ENCODE peak calls at places on chromosome 9, in five cellular contexts. N, J, G, D and F are unnamed samples.

GRCh38 chr9:14692536-14692917 is 705 bp downstream of the ZDHHC21 start:
- DNase-seq in G (no peak), D (no peak), N (no peak), J (no peak), F (no peak)

GRCh38 chr9:87008667-87009066 is 61.4 kb upstream of the GAS1 start:
- DNase-seq in D (no peak), N (no peak), J (no peak), G (no peak), F (no peak)

GRCh38 chr9:115513148-115513547 is 395.2 kb upstream of the TNC start:
- DNase-seq in D (no peak), J (no peak), N (no peak), G (no peak), F (no peak)

GRCh38 chr9:132078369-132079356 is 1.0 kb downstream of the MED27 start:
- DNase-seq in G (no peak), N (peak), J (peak), D (peak), F (peak)

GRCh38 chr9:121302341-121302740 is 34.4 kb downstream of the GSN start:
- DNase-seq in J (no peak), G (no peak), D (no peak), N (no peak), F (no peak)

GRCh38 chr9:33289501-33289900 is 815 bp upstream of the NFX1 start:
- DNase-seq in G (peak), N (peak), D (peak), J (peak), F (no peak)

GRCh38 chr9:69076550-69076949 is 41.0 kb downstream of the FXN start:
- DNase-seq in N (no peak), G (no peak), J (peak), D (no peak), F (no peak)

GRCh38 chr9:115362101-115362500 is 244.1 kb upstream of the TNC start:
- DNase-seq in J (no peak), D (no peak), N (no peak), G (no peak), F (no peak)

GRCh38 chr9:100468041-100468440 is 4.9 kb upstream of the TMEFF1 start:
- DNase-seq in D (no peak), J (no peak), G (no peak), N (no peak), F (no peak)

GRCh38 chr9:107455461-107456155 is 34.0 kb downstream of the KLF4 start:
- DNase-seq in N (no peak), J (no peak), D (no peak), G (no peak), F (no peak)

GRCh38 chr9:73566627-73567026 is 415.0 kb downstream of the ANXA1 start:
- DNase-seq in J (no peak), D (no peak), G (no peak), N (no peak), F (no peak)

GRCh38 chr9:70519912-70520724 is 105.7 kb upstream of the KLF9 start:
- DNase-seq in D (no peak), J (no peak), N (no peak), G (no peak), F (no peak)

GRCh38 chr9:98807811-98808195 is 333 bp downstream of the GALNT12 start:
- DNase-seq in G (no peak), J (no peak), N (no peak), D (peak), F (no peak)

GRCh38 chr9:100466828-100467220 is 6.1 kb upstream of the TMEFF1 start:
- DNase-seq in J (no peak), N (no peak), G (no peak), D (no peak), F (no peak)

GRCh38 chr9:133948138-133948537 is 44.0 kb downstream of the VAV2 start:
- DNase-seq in J (no peak), G (no peak), N (no peak), D (no peak), F (no peak)

GRCh38 chr9:76886318-76886717 is 19.6 kb downstream of the PRUNE2 start:
- DNase-seq in D (no peak), G (no peak), J (no peak), N (no peak), F (no peak)

GRCh38 chr9:135244751-135245221 is 157.3 kb downstream of the OLFM1 start:
- DNase-seq in G (no peak), J (no peak), N (no peak), D (no peak), F (no peak)

GRCh38 chr9:76856016-76856415 is 49.9 kb downstream of the PRUNE2 start:
- DNase-seq in D (no peak), J (no peak), G (no peak), N (no peak), F (no peak)

GRCh38 chr9:95907794-95908193 is 32.3 kb downstream of the ERCC6L2 start:
- DNase-seq in N (no peak), D (no peak), G (no peak), J (no peak), F (no peak)
- TF ChIP-seq CTCF in N (no peak), D (peak), G (no peak), J (peak), F (no peak)

GRCh38 chr9:22119537-22120167 is 110.5 kb upstream of the CDKN2B start:
- DNase-seq in J (peak), G (no peak), D (peak), N (no peak), F (no peak)
- TF ChIP-seq CTCF in J (peak), G (no peak), D (peak), N (peak), F (no peak)

GRCh38 chr9:89318123-89319014 is at the start of gene SECISBP2:
- DNase-seq in N (peak), J (peak), G (peak), D (peak), F (peak)

GRCh38 chr9:89317282-89317681 is 1.0 kb upstream of the SECISBP2 start:
- DNase-seq in J (no peak), G (no peak), N (no peak), D (no peak), F (no peak)

GRCh38 chr9:89323257-89323841 is 5.0 kb downstream of the SECISBP2 start:
- DNase-seq in G (no peak), D (no peak), J (no peak), N (no peak), F (no peak)

GRCh38 chr9:89315482-89315881 is 2.8 kb upstream of the SECISBP2 start:
- DNase-seq in J (no peak), N (no peak), D (no peak), G (no peak), F (no peak)

GRCh38 chr9:89319015-89319905 is 960 bp downstream of the SECISBP2 start:
- DNase-seq in J (no peak), D (no peak), N (no peak), G (no peak), F (no peak)
- TF ChIP-seq CTCF in J (no peak), D (peak), N (no peak), G (no peak), F (no peak)

DNA sequence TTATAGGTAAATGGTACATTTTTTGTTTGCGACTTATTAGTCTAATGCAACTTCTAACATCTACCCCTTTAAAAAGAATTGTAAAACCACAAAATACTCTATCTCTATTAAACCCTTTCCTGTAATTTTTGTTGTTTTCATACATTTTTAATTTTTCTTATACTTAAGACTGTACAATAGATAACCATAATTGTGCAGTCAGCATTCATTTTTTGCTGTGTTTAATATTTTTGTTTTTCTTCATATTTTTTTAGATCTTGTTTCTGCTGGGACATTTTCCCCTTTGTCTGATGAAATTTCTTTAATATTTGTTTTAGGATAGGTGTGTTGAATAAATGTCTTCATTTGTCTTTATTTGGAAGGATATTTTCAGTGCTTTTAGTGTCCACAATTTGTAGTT is 19.9 kb downstream of the OR1J1 start:
- DNase-seq in D (no peak), G (no peak), N (no peak), J (no peak), F (no peak)
- TF ChIP-seq CTCF in D (no peak), G (no peak), N (no peak), J (no peak), F (no peak)

GRCh38 chr9:127204771-127205470 is 59.7 kb upstream of the GARNL3 start:
- DNase-seq in D (peak), N (no peak), G (no peak), J (peak), F (no peak)
- TF ChIP-seq CTCF in D (no peak), N (no peak), G (peak), J (peak), F (no peak)

GRCh38 chr9:93452710-93453046 is 703 bp downstream of the FAM120AOS start:
- DNase-seq in J (no peak), G (no peak), D (no peak), N (no peak), F (no peak)

GRCh38 chr9:93456022-93456421 is 2.6 kb upstream of the FAM120AOS start:
- DNase-seq in N (no peak), J (no peak), D (no peak), G (no peak), F (no peak)

GRCh38 chr9:93450817-93451761 is at the start of gene FAM120A:
- DNase-seq in G (peak), N (peak), D (peak), J (peak), F (no peak)

GRCh38 chr9:93453047-93453914 is at the start of gene FAM120AOS:
- DNase-seq in D (peak), G (peak), N (peak), J (peak), F (peak)

DNA sequence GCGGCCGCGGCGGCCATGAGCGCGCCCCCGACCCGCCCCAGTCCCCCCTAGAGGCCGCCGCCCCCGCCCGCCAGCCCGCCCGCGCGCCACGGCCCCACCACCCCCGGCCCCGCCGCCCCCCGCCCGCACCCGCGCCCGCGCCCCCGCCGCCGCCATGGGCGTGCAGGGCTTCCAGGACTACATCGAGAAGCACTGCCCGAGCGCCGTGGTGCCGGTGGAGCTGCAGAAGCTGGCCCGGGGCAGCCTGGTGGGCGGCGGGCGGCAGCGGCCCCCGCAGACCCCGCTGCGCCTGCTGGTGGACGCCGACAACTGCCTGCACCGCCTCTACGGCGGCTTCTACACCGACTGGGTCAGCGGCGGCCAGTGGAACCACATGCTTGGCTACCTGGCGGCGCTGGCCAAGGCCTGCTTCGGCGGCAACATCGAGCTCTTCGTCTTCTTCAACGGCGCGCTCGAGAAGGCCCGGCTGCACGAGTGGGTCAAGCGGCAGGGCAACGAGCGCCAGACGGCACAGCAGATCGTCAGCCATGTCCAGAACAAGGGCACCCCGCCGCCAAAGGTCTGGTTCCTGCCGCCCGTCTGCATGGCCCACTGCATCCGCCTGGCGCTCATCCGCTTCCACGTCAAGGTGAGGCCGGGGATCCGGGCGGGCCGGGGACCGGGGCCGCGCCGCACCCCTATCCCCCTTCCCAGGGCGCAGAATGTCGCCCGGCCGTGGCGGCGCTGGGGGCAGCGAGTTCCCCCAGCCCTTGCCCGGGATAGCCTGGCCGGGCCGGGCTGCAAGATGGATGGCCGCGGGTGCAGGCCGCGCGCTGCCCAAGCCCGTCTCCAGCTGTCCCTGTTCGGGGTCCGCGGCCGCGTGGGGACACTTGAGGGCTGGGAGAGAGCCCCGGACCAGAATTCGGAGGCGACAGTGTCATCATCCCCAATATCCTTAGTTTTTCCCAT is 551 bp downstream of the FAM120A start:
- DNase-seq in G (peak), D (peak), N (no peak), J (no peak), F (peak)
- TF ChIP-seq CTCF in G (peak), D (no peak), N (peak), J (no peak), F (no peak)

GRCh38 chr9:35028341-35028740 is 38.8 kb downstream of the DNAJB5 start:
- DNase-seq in J (no peak), D (no peak), N (no peak), G (no peak), F (no peak)

GRCh38 chr9:35029241-35029640 is 39.7 kb downstream of the DNAJB5 start:
- DNase-seq in G (no peak), N (no peak), J (no peak), D (no peak), F (no peak)

GRCh38 chr9:35026671-35027070 is 37.1 kb downstream of the DNAJB5 start:
- DNase-seq in J (peak), D (no peak), N (no peak), G (no peak), F (no peak)

GRCh38 chr9:35027361-35027760 is 37.8 kb downstream of the DNAJB5 start:
- DNase-seq in D (no peak), J (no peak), G (no peak), N (no peak), F (no peak)

GRCh38 chr9:35027871-35028270 is 38.3 kb downstream of the DNAJB5 start:
- DNase-seq in N (no peak), D (no peak), G (no peak), J (no peak), F (no peak)
- TF ChIP-seq CTCF in N (no peak), D (no peak), G (no peak), J (no peak), F (no peak)